ENCODE peak calls at places on chromosomes 7 and 10, in five cellular contexts. One of them, this sample, is unnamed.

GRCh38 chr10:97553575-97554100 is 18.9 kb upstream of the ANKRD2 start:
- DNase-seq in body of pancreas: peak; percentile 67
- DNase-seq in adrenal gland: peak; percentile 75
- DNase-seq in lung: peak; percentile 74
- DNase-seq in endodermal cell: peak; percentile 96
- DNase-seq in this sample: peak; percentile 60

GRCh38 chr10:130507461-130507860 is 371.3 kb downstream of the GLRX3 start:
- DNase-seq in body of pancreas: no peak
- DNase-seq in adrenal gland: no peak
- DNase-seq in lung: no peak
- DNase-seq in endodermal cell: no peak
- DNase-seq in this sample: no peak

GRCh38 chr7:15326044-15326644 is 235.7 kb downstream of the AGMO start:
- DNase-seq in body of pancreas: no peak
- DNase-seq in adrenal gland: no peak
- DNase-seq in lung: no peak
- DNase-seq in endodermal cell: no peak
- DNase-seq in this sample: no peak

GRCh38 chr10:121596668-121597503 is 1.4 kb downstream of the FGFR2 start:
- DNase-seq in body of pancreas: peak; percentile 48
- DNase-seq in adrenal gland: peak; percentile 71
- DNase-seq in lung: peak; percentile 56
- DNase-seq in endodermal cell: peak; percentile 83
- DNase-seq in this sample: no peak

GRCh38 chr10:4151466-4151865 is 366.5 kb upstream of the KLF6 start:
- DNase-seq in body of pancreas: peak; percentile 12
- DNase-seq in adrenal gland: no peak
- DNase-seq in lung: no peak
- DNase-seq in endodermal cell: peak; percentile 76
- DNase-seq in this sample: no peak

GRCh38 chr7:85000973-85001372 is 185.9 kb downstream of the SEMA3D start:
- DNase-seq in body of pancreas: no peak
- DNase-seq in adrenal gland: no peak
- DNase-seq in lung: no peak
- DNase-seq in endodermal cell: no peak
- DNase-seq in this sample: no peak

GRCh38 chr7:99102809-99103690 is 40.9 kb downstream of the SMURF1 start:
- DNase-seq in body of pancreas: no peak
- DNase-seq in adrenal gland: no peak
- DNase-seq in lung: no peak
- DNase-seq in endodermal cell: no peak
- DNase-seq in this sample: no peak

GRCh38 chr7:54898659-54899340 is 120.0 kb upstream of the EGFR start:
- DNase-seq in body of pancreas: peak; percentile 20
- DNase-seq in adrenal gland: no peak
- DNase-seq in lung: no peak
- DNase-seq in endodermal cell: no peak
- DNase-seq in this sample: peak; percentile 56

GRCh38 chr10:69317175-69318086 is 39.1 kb downstream of the HK1 start:
- DNase-seq in body of pancreas: no peak
- DNase-seq in adrenal gland: no peak
- DNase-seq in lung: no peak
- DNase-seq in endodermal cell: peak; percentile 67
- DNase-seq in this sample: no peak

GRCh38 chr7:44100458-44101303 is 3.5 kb upstream of the AEBP1 start:
- DNase-seq in body of pancreas: no peak
- DNase-seq in adrenal gland: no peak
- DNase-seq in lung: no peak
- DNase-seq in endodermal cell: no peak
- DNase-seq in this sample: no peak

GRCh38 chr10:60430017-60430416 is 40.3 kb upstream of the ANK3 start:
- DNase-seq in body of pancreas: no peak
- DNase-seq in adrenal gland: no peak
- DNase-seq in lung: no peak
- DNase-seq in endodermal cell: no peak
- DNase-seq in this sample: no peak

GRCh38 chr7:66627876-66628360 is 763 bp upstream of the KCTD7 start:
- DNase-seq in body of pancreas: no peak
- DNase-seq in adrenal gland: no peak
- DNase-seq in lung: peak; percentile 44
- DNase-seq in endodermal cell: no peak
- DNase-seq in this sample: no peak

GRCh38 chr7:95549818-95550529 is 46.3 kb downstream of the PDK4 start:
- DNase-seq in body of pancreas: peak; percentile 97
- DNase-seq in adrenal gland: peak; percentile 96
- DNase-seq in lung: peak; percentile 85
- DNase-seq in endodermal cell: peak; percentile 67
- DNase-seq in this sample: peak; percentile 97

GRCh38 chr10:70343312-70343711 is 39.1 kb downstream of the LRRC20 start:
- DNase-seq in body of pancreas: no peak
- DNase-seq in adrenal gland: no peak
- DNase-seq in lung: no peak
- DNase-seq in endodermal cell: no peak
- DNase-seq in this sample: no peak

GRCh38 chr10:119375574-119376265 is 166.8 kb downstream of the RGS10 start:
- DNase-seq in body of pancreas: no peak
- DNase-seq in adrenal gland: no peak
- DNase-seq in lung: no peak
- DNase-seq in endodermal cell: no peak
- DNase-seq in this sample: peak; percentile 60

GRCh38 chr7:90210925-90211324 is 615 bp upstream of the STEAP2 start:
- DNase-seq in body of pancreas: peak; percentile 20
- DNase-seq in adrenal gland: no peak
- DNase-seq in lung: no peak
- DNase-seq in endodermal cell: peak; percentile 61
- DNase-seq in this sample: no peak

GRCh38 chr7:47669178-47669878 is 87.4 kb upstream of the TNS3 start:
- DNase-seq in body of pancreas: peak; percentile 44
- DNase-seq in adrenal gland: peak; percentile 89
- DNase-seq in lung: peak; percentile 45
- DNase-seq in endodermal cell: no peak
- DNase-seq in this sample: peak; percentile 93

GRCh38 chr10:119620241-119620753 is 23.5 kb upstream of the TIAL1 start:
- DNase-seq in body of pancreas: no peak
- DNase-seq in adrenal gland: no peak
- DNase-seq in lung: no peak
- DNase-seq in endodermal cell: no peak
- DNase-seq in this sample: no peak

GRCh38 chr10:35569111-35569707 is 35.9 kb upstream of the GJD4 start:
- DNase-seq in body of pancreas: no peak
- DNase-seq in adrenal gland: no peak
- DNase-seq in lung: no peak
- DNase-seq in endodermal cell: no peak
- DNase-seq in this sample: no peak

GRCh38 chr10:60148266-60148840 is 241.3 kb downstream of the ANK3 start:
- DNase-seq in body of pancreas: peak; percentile 23
- DNase-seq in adrenal gland: no peak
- DNase-seq in lung: no peak
- DNase-seq in endodermal cell: no peak
- DNase-seq in this sample: peak; percentile 13

GRCh38 chr10:12635127-12635541 is 285.8 kb downstream of the CAMK1D start:
- DNase-seq in body of pancreas: no peak
- DNase-seq in adrenal gland: no peak
- DNase-seq in lung: no peak
- DNase-seq in endodermal cell: no peak
- DNase-seq in this sample: no peak

GRCh38 chr7:115707684-115708341 is 322.8 kb downstream of the TFEC start:
- DNase-seq in body of pancreas: no peak
- DNase-seq in adrenal gland: no peak
- DNase-seq in lung: no peak
- DNase-seq in endodermal cell: no peak
- DNase-seq in this sample: no peak

GRCh38 chr7:131026297-131027003 is 292.4 kb upstream of the KLF14 start:
- DNase-seq in body of pancreas: no peak
- DNase-seq in adrenal gland: no peak
- DNase-seq in lung: no peak
- DNase-seq in endodermal cell: no peak
- DNase-seq in this sample: no peak

GRCh38 chr7:134899729-134900128 is 86.6 kb upstream of the AGBL3 start:
- DNase-seq in body of pancreas: no peak
- DNase-seq in adrenal gland: no peak
- DNase-seq in lung: no peak
- DNase-seq in endodermal cell: no peak
- DNase-seq in this sample: no peak

GRCh38 chr10:124025152-124025551 is 68.2 kb downstream of the CHST15 start:
- DNase-seq in body of pancreas: no peak
- DNase-seq in adrenal gland: no peak
- DNase-seq in lung: no peak
- DNase-seq in endodermal cell: no peak
- DNase-seq in this sample: no peak

GRCh38 chr7:128321044-128321422 is 22.7 kb downstream of the RBM28 start:
- DNase-seq in body of pancreas: no peak
- DNase-seq in adrenal gland: no peak
- DNase-seq in lung: no peak
- DNase-seq in endodermal cell: no peak
- DNase-seq in this sample: no peak

GRCh38 chr10:121138112-121138860 is 287.1 kb downstream of the WDR11 start:
- DNase-seq in body of pancreas: no peak
- DNase-seq in adrenal gland: no peak
- DNase-seq in lung: no peak
- DNase-seq in endodermal cell: no peak
- DNase-seq in this sample: no peak

GRCh38 chr10:101631821-101632475 is 43.8 kb downstream of the DPCD start:
- DNase-seq in body of pancreas: no peak
- DNase-seq in adrenal gland: no peak
- DNase-seq in lung: no peak
- DNase-seq in endodermal cell: peak; percentile 18
- DNase-seq in this sample: no peak

GRCh38 chr7:115015619-115016018 is 93.7 kb downstream of the MDFIC start:
- DNase-seq in body of pancreas: no peak
- DNase-seq in adrenal gland: no peak
- DNase-seq in lung: no peak
- DNase-seq in endodermal cell: no peak
- DNase-seq in this sample: no peak

GRCh38 chr7:33874943-33875342 is 30.4 kb upstream of the BMPER start:
- DNase-seq in body of pancreas: peak; percentile 8
- DNase-seq in adrenal gland: peak; percentile 17
- DNase-seq in lung: no peak
- DNase-seq in endodermal cell: no peak
- DNase-seq in this sample: peak; percentile 20

GRCh38 chr10:93068411-93069244 is 5.1 kb upstream of the CYP26A1 start:
- DNase-seq in body of pancreas: no peak
- DNase-seq in adrenal gland: no peak
- DNase-seq in lung: no peak
- DNase-seq in endodermal cell: peak; percentile 84
- DNase-seq in this sample: no peak

DNA sequence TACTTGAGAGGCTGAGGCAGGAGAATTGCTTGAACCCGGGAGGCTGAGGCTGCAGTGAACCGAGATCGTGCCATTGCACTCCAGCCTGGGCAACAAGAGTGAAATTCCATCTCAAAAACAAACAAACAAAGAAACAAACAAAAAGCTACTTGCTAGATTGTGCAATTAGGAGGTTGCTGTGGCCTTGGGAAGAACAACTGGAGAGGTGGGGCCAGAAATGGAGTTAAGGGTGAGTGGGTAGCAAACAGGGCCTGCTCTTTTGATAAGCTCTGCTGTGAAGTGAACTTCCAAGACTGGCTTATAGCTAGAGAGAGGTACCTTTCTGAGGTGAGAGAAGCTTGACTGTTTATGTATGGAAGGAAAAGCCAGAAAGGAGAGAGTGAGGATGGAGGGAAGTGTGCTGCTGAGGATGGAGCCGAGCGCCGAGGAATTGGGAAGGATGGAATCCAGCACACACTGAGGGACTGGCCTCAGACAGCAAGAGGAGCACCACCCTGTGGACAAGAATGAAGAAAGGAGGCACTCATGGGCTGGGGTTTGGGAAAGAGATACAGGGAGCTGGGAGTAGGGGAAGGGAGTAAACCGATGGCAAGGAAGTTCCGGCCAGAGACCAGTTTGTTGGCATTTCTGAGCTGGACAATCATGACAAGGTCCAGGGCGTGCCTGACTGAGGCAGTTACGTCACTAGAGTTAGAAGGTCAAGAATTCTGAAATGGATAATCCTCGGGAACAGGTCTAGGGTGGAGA is 7.0 kb upstream of the RPEL1 start:
- DNase-seq in body of pancreas: peak; percentile 10
- DNase-seq in adrenal gland: peak; percentile 28
- DNase-seq in lung: peak; percentile 54
- DNase-seq in endodermal cell: peak; percentile 84
- DNase-seq in this sample: peak; percentile 38
- TF ChIP-seq CTCF in body of pancreas: no peak
- TF ChIP-seq CTCF in adrenal gland: peak; percentile 42
- TF ChIP-seq CTCF in lung: no peak
- TF ChIP-seq CTCF in endodermal cell: peak; percentile 77
- TF ChIP-seq CTCF in this sample: no peak

GRCh38 chr7:40903872-40904271 is 769.1 kb downstream of the SUGCT start:
- DNase-seq in body of pancreas: no peak
- DNase-seq in adrenal gland: no peak
- DNase-seq in lung: no peak
- DNase-seq in endodermal cell: no peak
- DNase-seq in this sample: no peak

GRCh38 chr7:40907286-40907685 is 772.5 kb downstream of the SUGCT start:
- DNase-seq in body of pancreas: no peak
- DNase-seq in adrenal gland: no peak
- DNase-seq in lung: no peak
- DNase-seq in endodermal cell: no peak
- DNase-seq in this sample: no peak
- H3K4me1 ChIP-seq in body of pancreas: no peaks in the 10 kb centered on the region
- H3K4me1 ChIP-seq in adrenal gland: no peaks in the 10 kb centered on the region
- H3K4me1 ChIP-seq in lung: no peaks in the 10 kb centered on the region
- H3K4me1 ChIP-seq in endodermal cell: no peaks in the 10 kb centered on the region
- H3K4me1 ChIP-seq in this sample: no peaks in the 10 kb centered on the region

DNA sequence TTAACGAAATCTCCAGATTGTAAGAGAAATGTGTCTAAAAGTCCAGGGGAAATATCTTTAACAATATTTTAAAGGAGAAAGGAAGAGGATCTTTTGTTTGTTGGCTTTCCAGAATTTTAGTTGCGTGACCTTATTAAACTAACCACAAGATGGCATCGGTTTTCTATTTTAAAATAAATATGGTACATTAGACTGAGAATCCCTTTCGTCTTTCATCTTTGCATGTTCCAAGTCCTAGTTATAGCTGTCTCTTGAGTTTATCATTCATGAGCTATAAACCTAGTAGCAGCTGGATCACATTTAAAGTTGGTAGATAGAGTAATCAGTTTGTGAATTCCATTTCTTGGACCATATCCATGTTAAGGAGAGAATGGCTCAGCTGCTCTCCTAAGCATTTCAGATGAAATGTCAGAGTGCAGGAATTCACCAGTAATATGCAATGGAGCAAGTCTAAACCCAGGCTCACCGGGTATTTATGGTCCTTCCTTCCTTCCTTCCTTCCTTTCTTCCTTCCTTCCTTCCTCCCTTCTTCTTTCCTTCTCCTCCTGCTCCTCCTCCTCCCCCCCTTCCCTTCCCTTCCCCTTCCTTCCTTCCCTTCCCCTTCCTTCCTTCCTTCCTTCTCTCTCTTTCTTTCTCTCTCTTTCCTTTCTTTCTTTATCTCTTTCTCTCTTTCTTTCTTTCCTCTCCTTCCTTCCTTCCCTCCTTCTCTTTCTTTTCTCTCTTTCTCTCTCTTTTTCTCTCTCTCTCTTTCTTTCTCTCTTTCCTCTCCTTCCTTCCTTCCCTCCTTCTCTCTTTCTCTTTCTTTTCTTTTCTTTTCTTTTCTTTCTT is 57.8 kb upstream of the RAB18 start:
- DNase-seq in body of pancreas: no peak
- DNase-seq in adrenal gland: no peak
- DNase-seq in lung: no peak
- DNase-seq in endodermal cell: no peak
- DNase-seq in this sample: no peak
- TF ChIP-seq CTCF in body of pancreas: peak; percentile 37
- TF ChIP-seq CTCF in adrenal gland: peak; percentile 60
- TF ChIP-seq CTCF in lung: peak; percentile 14
- TF ChIP-seq CTCF in endodermal cell: peak; percentile 74
- TF ChIP-seq CTCF in this sample: peak; percentile 29

GRCh38 chr10:31749293-31749692 is 179.3 kb downstream of the ARHGAP12 start:
- DNase-seq in body of pancreas: peak; percentile 68
- DNase-seq in adrenal gland: no peak
- DNase-seq in lung: no peak
- DNase-seq in endodermal cell: no peak
- DNase-seq in this sample: no peak
- H3K4me1 ChIP-seq in body of pancreas: peaks cover 25% of the 10 kb centered on the region
- H3K4me1 ChIP-seq in adrenal gland: peaks cover 32% of the 10 kb centered on the region
- H3K4me1 ChIP-seq in lung: peaks cover 17% of the 10 kb centered on the region
- H3K4me1 ChIP-seq in endodermal cell: no peaks in the 10 kb centered on the region
- H3K4me1 ChIP-seq in this sample: peaks cover 24% of the 10 kb centered on the region